ENCODE peak calls at places on chromosomes 12 and 14, in eight cellular contexts. S, A, P, M, D, T, J and Y are unnamed samples.

GRCh38 chr14:80388980-80389711 is 177.8 kb upstream of the DIO2 start:
- DNase-seq in A (peak), J (peak), D (no peak), M (no peak), T (no peak), P (no peak), S (peak), Y (no peak)

GRCh38 chr12:10701226-10701681 is 21.9 kb downstream of the YBX3 start:
- DNase-seq in S (no peak), A (no peak), M (no peak), D (no peak), P (no peak), T (no peak), J (no peak), Y (no peak)

GRCh38 chr14:88706425-88706824 is 86.3 kb downstream of the EML5 start:
- DNase-seq in P (no peak), A (peak), S (no peak), J (peak), T (no peak), M (no peak), D (no peak), Y (no peak)

GRCh38 chr14:100617715-100618693 is 30.8 kb upstream of the BEGAIN start:
- DNase-seq in J (no peak), A (peak), S (no peak), D (no peak), T (no peak), P (no peak), M (peak), Y (no peak)

GRCh38 chr14:61476737-61477410 is 155.5 kb downstream of the PRKCH start:
- DNase-seq in T (no peak), M (peak), A (peak), D (no peak), J (peak), S (no peak), P (no peak), Y (peak)

GRCh38 chr14:101561145-101561896 is at the start of gene DIO3:
- DNase-seq in S (peak), J (no peak), T (no peak), P (peak), D (peak), M (peak), A (peak), Y (peak)

GRCh38 chr14:69012251-69012953 is 33.3 kb upstream of the ACTN1 start:
- DNase-seq in S (no peak), J (peak), T (no peak), A (peak), D (no peak), P (no peak), M (no peak), Y (no peak)

GRCh38 chr14:84323963-84324362 is 1206.0 kb upstream of the FLRT2 start:
- DNase-seq in T (no peak), P (no peak), D (no peak), M (no peak), J (no peak), A (peak), S (no peak), Y (no peak)

GRCh38 chr12:51925400-51926063 is 18.2 kb downstream of the ACVRL1 start:
- DNase-seq in J (no peak), A (no peak), S (no peak), P (no peak), D (no peak), M (no peak), T (no peak), Y (no peak)

GRCh38 chr12:89709994-89710872 is 1.6 kb upstream of the ATP2B1 start:
- DNase-seq in M (no peak), T (no peak), D (peak), P (no peak), A (no peak), S (no peak), J (peak), Y (peak)

GRCh38 chr14:54629635-54630360 is 62.9 kb downstream of the SAMD4A start:
- DNase-seq in P (no peak), A (no peak), T (no peak), J (no peak), S (no peak), M (no peak), D (no peak), Y (no peak)

GRCh38 chr12:95624544-95624943 is 73.3 kb upstream of the USP44 start:
- DNase-seq in D (peak), T (peak), S (no peak), A (peak), J (peak), P (peak), M (no peak), Y (no peak)

GRCh38 chr12:43332977-43333649 is 218.9 kb downstream of the ADAMTS20 start:
- DNase-seq in T (no peak), J (peak), P (no peak), S (peak), D (no peak), M (peak), A (peak), Y (no peak)

GRCh38 chr12:28807535-28807934 is 341.5 kb upstream of the FAR2 start:
- DNase-seq in M (no peak), J (no peak), A (no peak), P (no peak), D (no peak), S (no peak), T (no peak), Y (no peak)

GRCh38 chr12:106131671-106132070 is 7.1 kb downstream of the NUAK1 start:
- DNase-seq in M (peak), J (peak), T (peak), A (peak), S (no peak), P (no peak), D (no peak), Y (no peak)

GRCh38 chr12:106133136-106134087 is 5.3 kb downstream of the NUAK1 start:
- DNase-seq in M (no peak), A (peak), D (peak), J (peak), S (peak), P (no peak), T (no peak), Y (no peak)

GRCh38 chr12:106130474-106131113 is 8.2 kb downstream of the NUAK1 start:
- DNase-seq in J (no peak), P (no peak), A (no peak), D (no peak), M (no peak), T (peak), S (no peak), Y (no peak)

GRCh38 chr12:106134294-106134949 is 4.3 kb downstream of the NUAK1 start:
- DNase-seq in J (no peak), M (no peak), P (no peak), T (no peak), S (no peak), D (no peak), A (peak), Y (no peak)

GRCh38 chr12:106132175-106133135 is 6.3 kb downstream of the NUAK1 start:
- DNase-seq in T (no peak), S (peak), A (no peak), J (no peak), D (no peak), M (no peak), P (no peak), Y (no peak)
- H3K9ac ChIP-seq in T (peak), S (peak), A (no peak), J (no peak), D (no peak), M (no peak), P (no peak), Y (no peak)

DNA sequence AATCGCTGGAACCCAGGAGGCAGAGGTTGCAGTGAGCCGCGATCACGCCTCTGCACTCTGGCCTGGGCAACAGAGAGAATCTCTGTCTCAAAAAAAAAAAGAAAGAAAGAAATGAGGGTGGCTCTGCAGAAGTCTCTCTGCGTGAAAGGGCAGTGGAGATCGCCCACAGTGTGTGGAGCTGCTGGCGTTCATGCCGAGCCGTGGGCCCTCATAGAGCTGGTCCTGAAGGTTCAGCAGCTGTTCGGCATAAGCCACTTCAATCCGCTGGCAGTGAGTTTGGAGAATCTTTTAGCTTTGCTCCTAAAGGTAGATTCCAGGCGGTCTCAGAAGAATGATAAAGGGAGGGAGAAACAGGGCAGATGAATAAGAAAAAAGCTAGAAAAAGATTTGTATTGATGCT is 36.7 kb upstream of the ATP2A2 start:
- DNase-seq in D (no peak), M (no peak), A (no peak), T (no peak), J (no peak), P (no peak), S (no peak), Y (no peak)
- H3K4me3 ChIP-seq in D (no peak), M (no peak), A (no peak), T (no peak), J (no peak), P (no peak), S (no peak), Y (no peak)

DNA sequence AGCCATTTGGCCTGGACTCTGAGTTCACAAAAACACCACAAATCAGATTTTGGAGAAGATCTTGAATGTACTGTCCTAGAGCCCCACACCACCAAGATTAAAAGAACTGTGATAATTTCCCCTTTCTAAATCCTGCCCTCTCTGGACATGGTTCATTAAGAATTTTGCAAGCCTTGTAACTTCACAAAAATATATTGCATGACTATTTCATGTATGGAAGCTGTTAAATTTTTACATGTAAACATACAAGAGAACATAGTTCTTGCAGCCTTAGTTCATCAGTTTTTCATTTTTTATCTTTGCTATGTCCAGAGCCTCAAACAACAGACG is 97.0 kb downstream of the SCARB1 start:
- DNase-seq in T (no peak), S (no peak), M (no peak), D (no peak), P (no peak), J (no peak), A (no peak), Y (no peak)
- H3K9ac ChIP-seq in T (no peak), S (no peak), M (no peak), D (no peak), P (no peak), J (no peak), A (no peak), Y (no peak)

DNA sequence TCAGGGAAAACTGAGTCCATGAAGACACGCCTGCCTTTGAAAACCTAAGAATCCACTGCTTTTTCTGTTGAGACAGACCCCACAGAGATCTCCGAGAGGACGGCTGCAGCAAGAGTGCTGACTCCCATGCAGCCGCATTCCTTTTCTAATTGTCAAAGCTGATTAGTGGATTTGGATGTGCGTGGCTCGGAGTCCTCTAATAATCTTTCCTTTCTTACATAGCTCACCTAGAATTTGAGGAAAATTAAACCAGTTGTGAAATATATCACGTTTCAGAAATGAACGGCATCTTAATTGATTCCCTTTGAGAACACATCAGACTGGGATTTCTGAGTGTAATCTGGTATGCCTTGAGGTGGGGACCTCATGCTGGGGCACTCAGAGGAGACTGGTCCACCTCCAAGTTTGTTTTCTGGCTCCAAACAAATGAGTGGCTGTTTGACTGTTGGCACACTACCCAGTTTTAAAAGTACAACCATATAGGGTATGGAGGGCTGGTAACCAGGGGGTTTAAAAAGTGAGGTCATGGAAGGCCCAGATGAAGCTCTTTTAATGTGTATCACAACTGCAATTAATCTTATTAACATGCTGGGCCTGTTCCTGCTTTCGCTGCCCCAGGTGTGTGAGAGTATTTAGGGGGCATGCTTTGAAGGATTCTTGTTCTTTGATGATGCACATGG is 63.3 kb downstream of the RASSF3 start:
- DNase-seq in J (peak), T (peak), P (peak), M (peak), D (peak), A (peak), S (peak), Y (no peak)
- H3K4me3 ChIP-seq in J (no peak), T (no peak), P (no peak), M (no peak), D (no peak), A (no peak), S (no peak), Y (no peak)

GRCh38 chr12:104738841-104739642 is 219.0 kb downstream of the SLC41A2 start:
- DNase-seq in P (no peak), J (no peak), D (no peak), T (no peak), M (no peak), A (no peak), S (no peak), Y (no peak)
- H3K9ac ChIP-seq in P (peak), J (no peak), D (no peak), T (no peak), M (no peak), A (no peak), S (no peak), Y (no peak)

DNA sequence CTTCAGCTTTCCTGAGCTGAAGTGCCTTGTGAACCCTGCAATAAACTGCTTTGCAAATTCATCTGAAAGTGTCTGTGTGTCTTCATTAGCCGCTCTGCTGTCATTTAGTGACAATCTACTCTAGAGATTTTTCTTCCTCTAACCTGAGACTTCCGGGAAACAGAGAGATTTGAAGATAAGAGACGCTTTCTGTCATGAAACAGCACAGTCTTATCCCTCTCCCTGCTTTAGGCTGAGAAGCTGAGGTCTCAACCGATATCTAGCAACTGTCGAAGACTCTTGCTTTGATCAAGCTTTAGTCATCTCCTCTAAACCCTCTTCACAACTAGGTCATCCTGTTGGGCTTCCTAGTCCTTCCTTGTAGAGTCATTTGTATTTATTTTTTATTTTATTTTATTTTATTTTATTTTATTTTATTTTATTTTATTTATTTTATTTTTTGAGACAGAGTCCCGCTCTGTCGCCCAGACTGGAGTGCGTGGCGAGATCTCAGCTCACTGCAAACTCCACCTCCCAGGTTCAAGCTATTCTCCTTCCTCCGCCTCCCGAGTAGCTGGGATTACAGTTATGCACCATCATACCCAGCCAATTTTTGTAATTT is 1.2 kb downstream of the RNASE2 start:
- DNase-seq in S (no peak), J (no peak), A (no peak), T (no peak), P (no peak), D (no peak), M (no peak), Y (no peak)
- H3K4me3 ChIP-seq in S (no peak), J (no peak), A (no peak), T (no peak), P (no peak), D (no peak), M (no peak), Y (no peak)

DNA sequence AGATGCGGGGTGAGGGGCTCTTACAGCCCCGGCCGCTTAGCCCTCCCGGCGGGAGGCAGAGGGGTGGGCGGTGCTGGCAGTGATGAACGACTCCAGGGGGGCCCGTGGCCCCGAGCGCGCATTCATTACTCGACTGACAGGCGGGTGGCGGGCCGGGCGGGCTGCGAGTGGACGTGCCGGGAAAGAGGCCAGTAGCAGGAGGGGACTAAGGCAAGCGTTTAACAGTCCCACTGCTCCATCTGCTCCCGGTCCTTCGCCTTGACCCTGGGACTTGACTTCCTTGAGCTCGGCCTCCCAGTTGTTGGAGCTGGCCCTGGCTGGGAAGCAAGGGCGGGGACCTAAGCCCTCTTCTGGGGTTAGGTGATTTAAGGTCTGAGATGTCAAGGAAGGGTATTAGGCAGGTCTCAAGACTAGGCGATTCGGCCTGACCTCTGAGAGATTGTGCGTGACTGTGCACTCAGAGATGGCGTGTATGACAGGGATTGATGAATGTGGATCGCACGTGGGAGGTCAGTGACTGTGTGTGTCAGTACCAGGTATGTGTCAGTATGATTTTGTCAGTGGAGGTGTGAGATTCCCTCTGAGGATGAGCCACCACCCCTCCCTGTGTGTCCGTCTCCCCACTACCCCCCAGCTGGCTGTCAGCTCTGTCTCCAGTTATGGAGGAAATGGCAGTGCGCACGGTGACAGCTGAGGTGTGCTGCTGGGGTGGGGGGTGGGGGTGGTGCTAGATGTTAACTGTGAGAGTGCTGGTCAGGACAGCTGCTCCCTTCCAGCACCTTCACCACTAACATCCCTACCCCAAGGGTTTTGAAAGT is 3.6 kb upstream of the DNAJC22 start:
- DNase-seq in T (no peak), A (no peak), P (no peak), S (peak), J (no peak), M (no peak), D (no peak), Y (no peak)
- H3K9ac ChIP-seq in T (no peak), A (no peak), P (no peak), S (peak), J (no peak), M (no peak), D (no peak), Y (peak)